ENCODE peak calls at places on chromosome 12, in eight cellular contexts. K is DND-41; W is Panc1; S is cardiac fibroblast; G is HCT116; M is effector memory CD4-positive, alpha-beta T cell; X is GM23248; J is epithelial cell of esophagus. A is an unnamed sample.

GRCh38 chr12:22458301-22458917 is 85.9 kb downstream of the C2CD5 start:
- DNase-seq in K (no peak), W (no peak), S (no peak), G (no peak), M (no peak), X (no peak), J (no peak), A (no peak)

GRCh38 chr12:109999983-110000505 is 814 bp downstream of the ANKRD13A start:
- DNase-seq in K (peak), W (no peak), S (peak), G (no peak), M (no peak), X (peak), J (peak), A (peak)

GRCh38 chr12:65891219-65891618 is 66.9 kb downstream of the HMGA2 start:
- DNase-seq in K (no peak), W (no peak), S (peak), G (no peak), M (no peak), X (peak), J (no peak), A (no peak)

GRCh38 chr12:121883315-121883660 is 5.3 kb upstream of the PSMD9 start:
- DNase-seq in K (no peak), W (no peak), S (no peak), G (no peak), M (no peak), X (no peak), J (no peak), A (no peak)

GRCh38 chr12:47758834-47759690 is at the start of gene RAPGEF3:
- DNase-seq in K (peak), W (no peak), S (peak), G (no peak), M (peak), X (peak), J (peak), A (peak)

GRCh38 chr12:132548430-132549058 is 58.6 kb downstream of the FBRSL1 start:
- DNase-seq in K (no peak), W (no peak), S (no peak), G (no peak), M (no peak), X (no peak), J (no peak), A (no peak)

GRCh38 chr12:58897969-58898368 is 22.3 kb downstream of the LRIG3 start:
- DNase-seq in K (no peak), W (no peak), S (no peak), G (no peak), M (no peak), X (no peak), J (no peak), A (no peak)

GRCh38 chr12:21566223-21566906 is 38.3 kb downstream of the GYS2 start:
- DNase-seq in K (no peak), W (no peak), S (no peak), G (no peak), M (no peak), X (no peak), J (no peak), A (no peak)

GRCh38 chr12:53752192-53752601 is 418 bp upstream of the CISTR start:
- DNase-seq in K (no peak), W (no peak), S (no peak), G (no peak), M (no peak), X (no peak), J (no peak), A (no peak)
- H3K4me3 ChIP-seq in K (peak), W (no peak), S (no peak), G (no peak), M (peak), X (no peak), J (no peak), A (peak)

GRCh38 chr12:104472748-104473147 is 16.0 kb downstream of the CHST11 start:
- DNase-seq in K (no peak), W (no peak), S (no peak), G (no peak), M (no peak), X (no peak), J (no peak), A (no peak)
- H3K4me3 ChIP-seq in K (peak), W (no peak), S (no peak), G (no peak), M (no peak), X (no peak), J (no peak), A (no peak)

GRCh38 chr12:49367381-49368239 is at the start of gene SPATS2:
- DNase-seq in K (no peak), W (no peak), S (peak), G (no peak), M (no peak), X (peak), J (no peak), A (peak)

GRCh38 chr12:49370539-49370938 is 3.3 kb downstream of the SPATS2 start:
- DNase-seq in K (no peak), W (no peak), S (no peak), G (no peak), M (no peak), X (no peak), J (no peak), A (no peak)

GRCh38 chr12:49366652-49367380 is 446 bp upstream of the SPATS2 start:
- DNase-seq in K (peak), W (no peak), S (peak), G (peak), M (peak), X (peak), J (peak), A (peak)

GRCh38 chr12:49368240-49368600 is 958 bp downstream of the SPATS2 start:
- DNase-seq in K (no peak), W (no peak), S (no peak), G (no peak), M (no peak), X (peak), J (no peak), A (no peak)

GRCh38 chr12:49369723-49370145 is 2.5 kb downstream of the SPATS2 start:
- DNase-seq in K (peak), W (no peak), S (peak), G (no peak), M (no peak), X (peak), J (peak), A (no peak)
- H3K4me3 ChIP-seq in K (no peak), W (peak), S (no peak), G (no peak), M (no peak), X (peak), J (no peak), A (no peak)

GRCh38 chr12:29164477-29165163 is 15.5 kb downstream of the FAR2 start:
- DNase-seq in K (no peak), W (no peak), S (peak), G (no peak), M (no peak), X (peak), J (peak), A (no peak)
- H3K4me3 ChIP-seq in K (no peak), W (no peak), S (no peak), G (no peak), M (no peak), X (no peak), J (no peak), A (no peak)

A was measured in upper lobe of left lung.